ENCODE peak calls at places on chromosomes 3 and 15, in seven cellular contexts. R, P, S, C, E, M and T are unnamed samples.

GRCh38 chr3:3798641-3799113 is 554 bp upstream of the LRRN1 start:
- DNase-seq in E (no peak), P (no peak), M (no peak), R (no peak), S (peak), C (no peak), T (no peak)

GRCh38 chr3:41863024-41863423 is 98.9 kb downstream of the ULK4 start:
- DNase-seq in C (no peak), R (no peak), M (no peak), P (no peak), E (no peak), S (no peak), T (no peak)

GRCh38 chr3:122105626-122106025 is 50.5 kb downstream of the CD86 start:
- DNase-seq in C (peak), S (no peak), M (no peak), R (no peak), E (no peak), P (no peak), T (no peak)

GRCh38 chr3:159032311-159032710 is 230.5 kb downstream of the MFSD1 start:
- DNase-seq in C (no peak), E (no peak), P (no peak), S (no peak), M (no peak), R (no peak), T (no peak)

GRCh38 chr3:42097166-42097946 is 6.2 kb downstream of the TRAK1 start:
- DNase-seq in R (peak), E (no peak), P (peak), S (no peak), C (peak), M (no peak), T (peak)

GRCh38 chr3:13159890-13160289 is 86.7 kb upstream of the IQSEC1 start:
- DNase-seq in P (no peak), C (no peak), S (no peak), M (peak), E (no peak), R (no peak), T (peak)

GRCh38 chr3:197718904-197719303 is 17.8 kb downstream of the RUBCN start:
- DNase-seq in E (no peak), S (no peak), P (peak), M (no peak), C (peak), R (peak), T (peak)

GRCh38 chr3:128987701-128988100 is 6.2 kb downstream of the CFAP92 start:
- DNase-seq in S (no peak), C (no peak), R (no peak), E (no peak), P (no peak), M (no peak), T (no peak)

GRCh38 chr15:29863438-29863837 is 41.2 kb upstream of the TJP1 start:
- DNase-seq in C (no peak), E (no peak), M (no peak), P (no peak), R (no peak), S (no peak), T (no peak)

GRCh38 chr15:41878355-41878699 is 15.5 kb downstream of the SPTBN5 start:
- DNase-seq in R (no peak), M (no peak), P (no peak), S (peak), C (no peak), E (no peak), T (no peak)

DNA sequence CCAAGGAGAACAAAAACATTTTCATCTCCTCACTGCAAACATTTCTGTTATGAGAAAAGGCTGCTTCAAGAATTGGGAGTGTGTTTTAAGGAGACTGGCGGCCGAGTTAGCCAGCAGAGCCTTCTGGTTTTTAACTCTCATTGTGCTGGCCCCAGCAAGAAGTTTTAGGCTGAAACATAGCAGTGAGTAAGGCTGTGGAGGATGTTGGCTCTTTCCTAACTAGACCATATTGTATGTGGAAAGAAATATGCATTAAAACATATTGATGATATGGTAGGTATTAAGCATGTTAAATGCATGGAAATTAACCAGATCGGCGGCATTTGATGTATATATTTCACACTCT is 90.7 kb downstream of the TIGIT start:
- DNase-seq in S (no peak), E (no peak), R (no peak), P (no peak), M (no peak), C (no peak), T (no peak)
- H3K4me3 ChIP-seq in S (peak), E (peak), R (peak), P (no peak), M (peak), C (peak), T (peak)

GRCh38 chr3:140863481-140864084 is 78.1 kb upstream of the SLC25A36 start:
- DNase-seq in E (peak), P (peak), M (no peak), R (peak), S (peak), C (peak), T (peak)
- TF ChIP-seq CTCF in E (peak), P (peak), M (peak), R (peak), S (peak), C (peak), T (peak)

GRCh38 chr15:85059734-85060133 is 78.1 kb downstream of the PDE8A start:
- DNase-seq in S (no peak), P (no peak), R (no peak), E (no peak), M (no peak), C (no peak), T (no peak)
- H3K4me3 ChIP-seq in S (no peak), P (no peak), R (no peak), E (no peak), M (no peak), C (no peak), T (no peak)

GRCh38 chr3:43206632-43207031 is 79.7 kb upstream of the SNRK start:
- DNase-seq in S (no peak), P (no peak), M (no peak), C (no peak), E (no peak), R (no peak), T (no peak)
- TF ChIP-seq CTCF in S (no peak), P (no peak), M (no peak), C (peak), E (no peak), R (peak), T (no peak)

DNA sequence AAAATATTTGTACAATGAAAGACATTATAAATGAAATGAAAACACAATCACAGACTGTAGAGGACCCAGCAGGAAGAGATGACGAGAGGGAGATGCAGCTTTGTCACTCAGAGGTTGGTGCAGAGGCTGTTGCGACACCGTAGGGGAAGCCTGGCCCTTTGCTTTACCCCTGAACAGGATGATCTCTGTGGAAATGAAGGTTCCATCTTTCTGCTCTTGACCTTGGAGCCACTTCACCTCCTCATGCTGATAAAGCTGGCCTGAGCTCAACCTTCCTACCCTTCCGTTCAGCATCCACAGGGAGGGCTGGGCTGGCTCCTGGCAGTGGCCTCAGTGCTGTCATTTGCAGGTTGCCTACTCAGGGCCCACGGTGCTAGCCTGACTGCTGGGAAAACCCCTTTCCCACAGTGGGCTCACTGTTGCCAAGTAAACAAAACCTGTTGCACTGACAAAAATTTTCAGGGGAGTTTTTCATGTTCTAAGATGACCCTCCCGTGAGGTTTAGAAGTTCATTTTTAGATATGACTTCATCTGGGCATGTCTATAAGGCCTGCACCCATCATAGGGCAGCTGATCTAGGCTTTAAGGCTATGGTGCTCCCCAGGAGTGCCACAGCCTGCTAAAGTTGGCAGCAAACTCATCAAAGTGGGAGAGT is 3.0 kb upstream of the CD80 start:
- DNase-seq in P (no peak), C (no peak), S (no peak), E (no peak), R (no peak), M (no peak), T (no peak)
- H3K4me3 ChIP-seq in P (no peak), C (no peak), S (no peak), E (no peak), R (no peak), M (no peak), T (no peak)